ENCODE peak calls at places on chromosomes 4 and X, in four cellular contexts. One of them, this sample, is unnamed.

GRCh38 chrX:40145001-40145631 is 47.4 kb upstream of the BCOR start:
- DNase-seq in mesendoderm: peak
- DNase-seq in IMR-90: no peak
- DNase-seq in H1: no peak
- DNase-seq in this sample: peak

GRCh38 chr4:16597829-16598228 is 300.6 kb downstream of the LDB2 start:
- DNase-seq in mesendoderm: peak
- DNase-seq in IMR-90: peak
- DNase-seq in H1: no peak
- DNase-seq in this sample: no peak

GRCh38 chrX:99301990-99302389 is 1108.1 kb downstream of the PCDH19 start:
- DNase-seq in H1: no peak
- DNase-seq in mesendoderm: peak
- DNase-seq in IMR-90: no peak
- DNase-seq in this sample: no peak

GRCh38 chr4:76364763-76365162 is 56.2 kb downstream of the CCDC158 start:
- DNase-seq in mesendoderm: no peak
- DNase-seq in IMR-90: no peak
- DNase-seq in H1: no peak
- DNase-seq in this sample: no peak

GRCh38 chr4:5142726-5143125 is 91.4 kb downstream of the STK32B start:
- DNase-seq in IMR-90: peak
- DNase-seq in mesendoderm: peak
- DNase-seq in H1: no peak
- DNase-seq in this sample: peak

GRCh38 chrX:31934842-31935241 is 863.0 kb upstream of the FTHL17 start:
- DNase-seq in IMR-90: no peak
- DNase-seq in mesendoderm: peak
- DNase-seq in H1: no peak
- DNase-seq in this sample: no peak

GRCh38 chr4:163087805-163088204 is 78.9 kb downstream of the NAF1 start:
- DNase-seq in mesendoderm: no peak
- DNase-seq in IMR-90: no peak
- DNase-seq in H1: no peak
- DNase-seq in this sample: no peak

GRCh38 chr4:182925298-182925738 is 8.1 kb upstream of the DCTD start:
- DNase-seq in H1: peak
- DNase-seq in IMR-90: peak
- DNase-seq in mesendoderm: peak
- DNase-seq in this sample: peak

GRCh38 chrX:45050558-45050957 is 150.1 kb downstream of the DIPK2B start:
- DNase-seq in mesendoderm: no peak
- DNase-seq in H1: no peak
- DNase-seq in IMR-90: no peak
- DNase-seq in this sample: no peak

GRCh38 chr4:83010522-83011318 is at the start of gene LIN54:
- DNase-seq in IMR-90: peak
- DNase-seq in H1: no peak
- DNase-seq in mesendoderm: peak
- DNase-seq in this sample: peak

GRCh38 chrX:9558615-9559014 is 93.8 kb downstream of the TBL1X start:
- DNase-seq in IMR-90: peak
- DNase-seq in mesendoderm: no peak
- DNase-seq in H1: no peak
- DNase-seq in this sample: no peak

GRCh38 chr4:152166567-152166966 is 369.3 kb downstream of the FBXW7 start:
- DNase-seq in IMR-90: no peak
- DNase-seq in mesendoderm: peak
- DNase-seq in H1: no peak
- DNase-seq in this sample: no peak

GRCh38 chr4:165293927-165294649 is 33.4 kb upstream of the MSMO1 start:
- DNase-seq in mesendoderm: no peak
- DNase-seq in IMR-90: no peak
- DNase-seq in H1: no peak
- DNase-seq in this sample: no peak

GRCh38 chr4:101205878-101206277 is 141.4 kb downstream of the PPP3CA start:
- DNase-seq in mesendoderm: peak
- DNase-seq in IMR-90: peak
- DNase-seq in H1: no peak
- DNase-seq in this sample: no peak

GRCh38 chr4:37803348-37803973 is 23.0 kb upstream of the PGM2 start:
- DNase-seq in mesendoderm: peak
- DNase-seq in H1: no peak
- DNase-seq in IMR-90: peak
- DNase-seq in this sample: no peak

GRCh38 chrX:29478336-29479069 is 736.9 kb upstream of the MAGEB2 start:
- DNase-seq in IMR-90: peak
- DNase-seq in mesendoderm: peak
- DNase-seq in H1: peak
- DNase-seq in this sample: peak

GRCh38 chr4:140626982-140627381 is 58.2 kb upstream of the UCP1 start:
- DNase-seq in H1: no peak
- DNase-seq in mesendoderm: no peak
- DNase-seq in IMR-90: no peak
- DNase-seq in this sample: no peak

GRCh38 chr4:126081336-126081735 is 766.6 kb downstream of the FAT4 start:
- DNase-seq in H1: no peak
- DNase-seq in IMR-90: no peak
- DNase-seq in mesendoderm: no peak
- DNase-seq in this sample: no peak

GRCh38 chr4:101348367-101348827 is 1.1 kb upstream of the PPP3CA start:
- DNase-seq in IMR-90: peak
- DNase-seq in mesendoderm: no peak
- DNase-seq in H1: no peak
- DNase-seq in this sample: no peak

GRCh38 chr4:111775908-111776307 is 369.3 kb upstream of the FAM241A start:
- DNase-seq in H1: no peak
- DNase-seq in mesendoderm: no peak
- DNase-seq in IMR-90: no peak
- DNase-seq in this sample: no peak

GRCh38 chr4:27692098-27692679 is 831.5 kb downstream of the STIM2 start:
- DNase-seq in mesendoderm: peak
- DNase-seq in H1: no peak
- DNase-seq in IMR-90: peak
- DNase-seq in this sample: peak

GRCh38 chr4:68658672-68659071 is 11.8 kb downstream of the UGT2B15 start:
- DNase-seq in H1: no peak
- DNase-seq in mesendoderm: no peak
- DNase-seq in IMR-90: no peak
- DNase-seq in this sample: no peak

GRCh38 chr4:16939178-16939577 is 40.7 kb upstream of the LDB2 start:
- DNase-seq in mesendoderm: no peak
- DNase-seq in IMR-90: no peak
- DNase-seq in H1: no peak
- DNase-seq in this sample: no peak

GRCh38 chrX:46547857-46548256 is 2.6 kb upstream of the ZNF674 start:
- DNase-seq in H1: no peak
- DNase-seq in IMR-90: peak
- DNase-seq in mesendoderm: peak
- DNase-seq in this sample: no peak

GRCh38 chr4:147340547-147341225 is 140.2 kb upstream of the EDNRA start:
- DNase-seq in IMR-90: peak
- DNase-seq in mesendoderm: peak
- DNase-seq in H1: no peak
- DNase-seq in this sample: no peak

GRCh38 chrX:37986893-37987292 is 19.5 kb upstream of the SYTL5 start:
- DNase-seq in mesendoderm: no peak
- DNase-seq in H1: no peak
- DNase-seq in IMR-90: peak
- DNase-seq in this sample: no peak

GRCh38 chr4:100022792-100023222 is 72.7 kb upstream of the H2AZ1 start:
- DNase-seq in mesendoderm: peak
- DNase-seq in H1: peak
- DNase-seq in IMR-90: no peak
- DNase-seq in this sample: peak

GRCh38 chr4:180993179-180993841 is 1249.9 kb upstream of the TENM3 start:
- DNase-seq in IMR-90: no peak
- DNase-seq in mesendoderm: peak
- DNase-seq in H1: no peak
- DNase-seq in this sample: no peak

GRCh38 chr4:165584916-165585315 is 206.1 kb downstream of the CPE start:
- DNase-seq in IMR-90: no peak
- DNase-seq in H1: no peak
- DNase-seq in mesendoderm: no peak
- DNase-seq in this sample: no peak

GRCh38 chrX:26334232-26334631 is 118.3 kb downstream of the MAGEB5 start:
- DNase-seq in mesendoderm: no peak
- DNase-seq in IMR-90: no peak
- DNase-seq in H1: no peak
- DNase-seq in this sample: no peak

GRCh38 chr4:53365121-53365485 is 758 bp downstream of the SCFD2 start:
- DNase-seq in IMR-90: peak
- DNase-seq in mesendoderm: peak
- DNase-seq in H1: no peak
- DNase-seq in this sample: peak

GRCh38 chr4:5808081-5808741 is 84.7 kb downstream of the CRMP1 start:
- DNase-seq in IMR-90: peak
- DNase-seq in mesendoderm: no peak
- DNase-seq in H1: no peak
- DNase-seq in this sample: no peak

GRCh38 chrX:144637731-144638130 is 609.6 kb upstream of the SPANXN1 start:
- DNase-seq in mesendoderm: no peak
- DNase-seq in IMR-90: no peak
- DNase-seq in H1: no peak
- DNase-seq in this sample: no peak

GRCh38 chrX:153946910-153947769 is 2.7 kb upstream of the RENBP start:
- DNase-seq in IMR-90: peak
- DNase-seq in mesendoderm: peak
- DNase-seq in H1: no peak
- DNase-seq in this sample: peak

GRCh38 chrX:153945956-153946909 is 1.8 kb upstream of the RENBP start:
- DNase-seq in H1: no peak
- DNase-seq in IMR-90: no peak
- DNase-seq in mesendoderm: no peak
- DNase-seq in this sample: no peak

GRCh38 chrX:153941331-153942252 is 2.9 kb downstream of the RENBP start:
- DNase-seq in mesendoderm: peak
- DNase-seq in H1: no peak
- DNase-seq in IMR-90: no peak
- DNase-seq in this sample: peak

GRCh38 chrX:153944140-153944799 is at the start of gene RENBP:
- DNase-seq in mesendoderm: peak
- DNase-seq in IMR-90: no peak
- DNase-seq in H1: no peak
- DNase-seq in this sample: peak

GRCh38 chrX:153944800-153945150 is 332 bp upstream of the RENBP start:
- DNase-seq in IMR-90: no peak
- DNase-seq in H1: no peak
- DNase-seq in mesendoderm: no peak
- DNase-seq in this sample: no peak
- H3K56ac ChIP-seq in IMR-90: no peak
- H3K56ac ChIP-seq in H1: no peak
- H3K56ac ChIP-seq in mesendoderm: no peak
- H3K56ac ChIP-seq in this sample: no peak

GRCh38 chr4:123017078-123017477 is 94.7 kb upstream of the NUDT6 start:
- DNase-seq in H1: no peak
- DNase-seq in mesendoderm: no peak
- DNase-seq in IMR-90: no peak
- DNase-seq in this sample: no peak
- H3K56ac ChIP-seq in H1: no peak
- H3K56ac ChIP-seq in mesendoderm: no peak
- H3K56ac ChIP-seq in IMR-90: no peak
- H3K56ac ChIP-seq in this sample: no peak

GRCh38 chr4:150940123-150940522 is 75.0 kb downstream of the LRBA start:
- DNase-seq in mesendoderm: no peak
- DNase-seq in H1: no peak
- DNase-seq in IMR-90: no peak
- DNase-seq in this sample: no peak

GRCh38 chr4:150944660-150945059 is 70.4 kb downstream of the LRBA start:
- DNase-seq in IMR-90: no peak
- DNase-seq in mesendoderm: no peak
- DNase-seq in H1: no peak
- DNase-seq in this sample: no peak

GRCh38 chr4:150942539-150942938 is 72.5 kb downstream of the LRBA start:
- DNase-seq in IMR-90: no peak
- DNase-seq in H1: no peak
- DNase-seq in mesendoderm: no peak
- DNase-seq in this sample: no peak

GRCh38 chr4:150943126-150943525 is 72.0 kb downstream of the LRBA start:
- DNase-seq in mesendoderm: no peak
- DNase-seq in IMR-90: no peak
- DNase-seq in H1: no peak
- DNase-seq in this sample: no peak

DNA sequence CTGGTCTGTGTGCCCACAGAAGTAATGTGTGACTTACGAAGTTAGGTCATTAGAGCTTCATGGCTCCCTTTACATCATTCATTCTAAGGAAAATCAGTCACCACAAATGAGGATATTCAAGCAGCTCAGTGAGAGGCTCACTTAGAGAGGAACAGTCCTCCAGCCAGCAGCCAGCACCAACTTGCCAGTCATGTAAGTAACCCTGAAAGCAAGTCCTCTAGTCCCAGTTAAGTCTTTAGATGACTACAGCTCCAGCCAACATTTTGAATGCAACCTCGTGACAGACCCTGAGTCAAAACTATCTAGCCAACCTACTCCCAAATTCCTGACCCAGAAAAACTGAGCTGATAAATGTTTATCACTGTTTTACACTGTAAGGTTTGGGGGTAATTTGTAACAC is 71.3 kb downstream of the LRBA start:
- DNase-seq in IMR-90: no peak
- DNase-seq in mesendoderm: peak
- DNase-seq in H1: no peak
- DNase-seq in this sample: no peak
- H3K56ac ChIP-seq in IMR-90: no peak
- H3K56ac ChIP-seq in mesendoderm: no peak
- H3K56ac ChIP-seq in H1: no peak
- H3K56ac ChIP-seq in this sample: no peak

DNA sequence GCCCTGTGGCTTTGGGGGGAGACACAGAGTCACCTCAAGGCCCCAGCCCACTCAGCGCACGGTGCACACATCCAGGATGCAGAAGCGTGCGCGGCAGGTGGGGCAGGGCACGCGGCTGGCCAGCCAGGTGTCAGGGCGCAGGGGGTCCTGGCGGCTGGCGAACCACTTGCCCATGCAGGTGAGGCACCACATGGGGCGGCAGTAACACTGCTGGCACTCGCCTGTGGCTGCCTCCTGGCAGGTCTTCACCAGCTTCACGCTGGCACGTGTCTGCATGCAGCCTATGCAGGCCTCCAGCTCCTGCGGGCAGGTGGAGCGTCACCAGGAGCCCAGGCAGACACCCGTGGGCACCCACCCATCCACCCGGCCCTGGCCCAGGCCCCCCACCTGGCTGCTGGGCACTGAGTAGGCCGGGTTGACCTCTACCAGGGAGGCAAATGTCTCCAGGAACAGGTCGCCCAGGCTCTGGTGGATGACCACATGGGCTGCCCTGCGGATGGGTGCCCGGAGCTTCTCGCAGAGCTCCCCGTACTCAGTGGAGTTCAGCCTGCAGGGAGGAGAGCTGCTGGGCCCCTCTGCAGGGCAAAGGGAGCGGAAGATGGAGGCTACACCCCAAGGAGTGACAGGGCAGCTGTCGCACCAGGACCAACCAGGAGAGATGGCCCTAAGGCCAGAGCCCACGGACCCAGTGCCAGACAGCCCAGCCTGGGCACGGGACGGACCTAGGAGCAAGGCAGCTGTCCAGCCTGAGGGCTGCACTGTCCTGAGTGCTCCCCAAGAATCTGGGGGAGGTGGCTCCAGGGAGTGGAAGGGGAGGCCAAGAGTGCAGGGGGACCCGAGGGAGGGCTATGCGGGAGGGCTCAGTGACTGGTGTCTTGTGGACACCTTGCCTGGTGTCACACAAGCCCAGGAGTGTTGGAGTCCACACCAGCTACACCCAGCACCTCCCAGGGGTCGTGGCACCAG is 3.7 kb downstream of the TMEM129 start:
- DNase-seq in IMR-90: no peak
- DNase-seq in H1: no peak
- DNase-seq in mesendoderm: no peak
- DNase-seq in this sample: peak
- H3K56ac ChIP-seq in IMR-90: no peak
- H3K56ac ChIP-seq in H1: peak
- H3K56ac ChIP-seq in mesendoderm: no peak
- H3K56ac ChIP-seq in this sample: no peak

This sample was measured in H9.